ENCODE peak calls at places on chromosomes 16 and 17, in five cellular contexts. P, E, A, S and D are unnamed samples.

GRCh38 chr17:50201226-50201854 is at the start of gene COL1A1:
- DNase-seq in P (peak; percentile 88), E (no peak), A (peak; percentile 42), S (peak; percentile 90), D (no peak)

GRCh38 chr17:63426917-63427308 is 19.2 kb downstream of the CYB561 start:
- DNase-seq in P (no peak), E (no peak), A (no peak), S (no peak), D (no peak)

GRCh38 chr17:43360376-43360738 is 38.4 kb upstream of the ARL4D start:
- DNase-seq in P (peak; percentile 22), E (no peak), A (peak; percentile 47), S (peak; percentile 79), D (peak; percentile 77)

GRCh38 chr16:7437843-7438242 is 105.2 kb downstream of the RBFOX1 start:
- DNase-seq in P (no peak), E (no peak), A (no peak), S (no peak), D (no peak)

GRCh38 chr16:66365588-66365987 is 903 bp upstream of the CDH5 start:
- DNase-seq in P (no peak), E (no peak), A (peak; percentile 39), S (peak; percentile 50), D (no peak)

GRCh38 chr16:56817056-56817455 is 48.0 kb upstream of the SLC12A3 start:
- DNase-seq in P (no peak), E (no peak), A (no peak), S (no peak), D (no peak)

GRCh38 chr17:62870581-62870964 is 62.5 kb upstream of the MARCHF10 start:
- DNase-seq in P (peak; percentile 28), E (no peak), A (no peak), S (no peak), D (no peak)

GRCh38 chr16:72989203-72989991 is 58.5 kb downstream of the ZFHX3 start:
- DNase-seq in P (no peak), E (no peak), A (no peak), S (peak; percentile 93), D (no peak)

GRCh38 chr17:2796164-2797140 is at the start of gene RAP1GAP2:
- DNase-seq in P (peak; percentile 56), E (peak; percentile 37), A (no peak), S (no peak), D (peak; percentile 53)

GRCh38 chr16:85370881-85371651 is 242.1 kb upstream of the GSE1 start:
- DNase-seq in P (no peak), E (no peak), A (no peak), S (peak; percentile 36), D (peak; percentile 76)

GRCh38 chr17:17306181-17306580 is 3.0 kb downstream of the NT5M start:
- DNase-seq in P (no peak), E (no peak), A (no peak), S (no peak), D (no peak)

GRCh38 chr17:29613371-29613837 is 9.3 kb downstream of the CORO6 start:
- DNase-seq in P (peak; percentile 97), E (peak; percentile 92), A (peak; percentile 96), S (peak; percentile 87), D (peak; percentile 87)

GRCh38 chr17:72602517-72603345 is 481.9 kb downstream of the SOX9 start:
- DNase-seq in P (peak; percentile 81), E (no peak), A (no peak), S (peak; percentile 46), D (peak; percentile 62)

GRCh38 chr17:77666480-77666879 is 292.0 kb upstream of the TNRC6C start:
- DNase-seq in P (no peak), E (no peak), A (no peak), S (no peak), D (no peak)

GRCh38 chr17:80364091-80364691 is 50.8 kb upstream of the ENDOV start:
- DNase-seq in P (peak; percentile 82), E (peak; percentile 34), A (no peak), S (peak; percentile 11), D (no peak)

GRCh38 chr16:4696905-4697866 is 3.8 kb downstream of the NUDT16L1 start:
- DNase-seq in P (peak; percentile 61), E (no peak), A (peak; percentile 32), S (no peak), D (no peak)

GRCh38 chr16:58638148-58639036 is 8.8 kb upstream of the CNOT1 start:
- DNase-seq in P (peak; percentile 50), E (no peak), A (peak; percentile 59), S (peak; percentile 87), D (peak; percentile 29)

GRCh38 chr16:86952769-86953168 is 364.4 kb downstream of the C16orf95 start:
- DNase-seq in P (no peak), E (no peak), A (no peak), S (peak; percentile 55), D (no peak)

GRCh38 chr16:51150159-51150893 is 744 bp downstream of the SALL1 start:
- DNase-seq in P (peak; percentile 65), E (no peak), A (no peak), S (no peak), D (no peak)
- H3K4me3 ChIP-seq in P (peak overlapping the region; percentile 90), E (peak overlapping the region; percentile 79), A (no peak overlapping the region), S (peak overlapping the region; percentile 17), D (peak overlapping the region; percentile 36)

DNA sequence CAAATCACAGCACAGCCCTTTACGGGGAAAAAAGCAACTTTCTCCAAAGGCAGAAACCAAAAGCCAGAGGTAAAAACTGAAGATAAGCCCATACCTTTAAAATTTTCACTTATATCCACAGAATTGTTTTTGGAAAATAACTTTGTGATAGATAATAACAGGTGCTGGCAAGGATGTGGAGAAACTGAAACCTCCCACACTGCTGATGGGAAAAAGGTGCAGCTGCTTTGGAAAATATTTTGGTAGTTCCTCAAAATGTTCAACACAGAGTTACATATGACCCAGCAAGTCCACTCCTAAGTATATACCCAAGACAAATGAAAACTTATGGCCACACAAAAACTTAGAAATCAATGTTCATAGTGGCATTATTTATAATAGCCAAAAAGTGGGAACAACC is 12.2 kb downstream of the EFTUD2 start:
- DNase-seq in P (no peak), E (no peak), A (no peak), S (no peak), D (no peak)
- H3K27me3 ChIP-seq in P (no peaks in the 10 kb centered on the region), E (no peaks in the 10 kb centered on the region), A (no peaks in the 10 kb centered on the region), S (no peaks in the 10 kb centered on the region), D (no peaks in the 10 kb centered on the region)

GRCh38 chr16:3173892-3174617 is 13.9 kb upstream of the OR1F1 start:
- DNase-seq in P (peak; percentile 92), E (no peak), A (no peak), S (no peak), D (no peak)

GRCh38 chr16:3168706-3169105 is 19.3 kb upstream of the OR1F1 start:
- DNase-seq in P (no peak), E (no peak), A (no peak), S (no peak), D (no peak)

GRCh38 chr16:3171855-3172593 is 16.0 kb upstream of the OR1F1 start:
- DNase-seq in P (peak; percentile 79), E (no peak), A (no peak), S (no peak), D (no peak)

GRCh38 chr16:3170440-3171180 is 17.4 kb upstream of the OR1F1 start:
- DNase-seq in P (peak; percentile 77), E (no peak), A (no peak), S (no peak), D (no peak)

GRCh38 chr16:3171181-3171854 is 16.7 kb upstream of the OR1F1 start:
- DNase-seq in P (peak; percentile 91), E (no peak), A (no peak), S (no peak), D (no peak)
- H3K4me3 ChIP-seq in P (peak overlapping the region; percentile 58), E (peak overlapping the region; percentile 5), A (no peak overlapping the region), S (no peak overlapping the region), D (peak overlapping the region; percentile 12)

GRCh38 chr16:24954137-24954536 is 61.0 kb downstream of the ARHGAP17 start:
- DNase-seq in P (no peak), E (no peak), A (no peak), S (no peak), D (no peak)
- H3K27me3 ChIP-seq in P (no peaks in the 10 kb centered on the region), E (no peaks in the 10 kb centered on the region), A (no peaks in the 10 kb centered on the region), S (no peaks in the 10 kb centered on the region), D (no peaks in the 10 kb centered on the region)

GRCh38 chr17:76542984-76543383 is 3.1 kb downstream of the PRCD start:
- DNase-seq in P (peak; percentile 44), E (no peak), A (no peak), S (no peak), D (no peak)
- H3K4me3 ChIP-seq in P (no peak overlapping the region), E (peak overlapping the region; percentile 59), A (no peak overlapping the region), S (no peak overlapping the region), D (no peak overlapping the region)

GRCh38 chr17:6713130-6713917 is at the start of gene SLC13A5:
- DNase-seq in P (peak; percentile 97), E (no peak), A (no peak), S (peak; percentile 4), D (no peak)

GRCh38 chr17:6713918-6714271 is 726 bp upstream of the SLC13A5 start:
- DNase-seq in P (no peak), E (no peak), A (no peak), S (no peak), D (no peak)

GRCh38 chr17:6714315-6714874 is 1.2 kb upstream of the SLC13A5 start:
- DNase-seq in P (no peak), E (no peak), A (no peak), S (no peak), D (no peak)

GRCh38 chr17:6712854-6713129 is 377 bp downstream of the SLC13A5 start:
- DNase-seq in P (peak; percentile 73), E (no peak), A (no peak), S (no peak), D (no peak)

DNA sequence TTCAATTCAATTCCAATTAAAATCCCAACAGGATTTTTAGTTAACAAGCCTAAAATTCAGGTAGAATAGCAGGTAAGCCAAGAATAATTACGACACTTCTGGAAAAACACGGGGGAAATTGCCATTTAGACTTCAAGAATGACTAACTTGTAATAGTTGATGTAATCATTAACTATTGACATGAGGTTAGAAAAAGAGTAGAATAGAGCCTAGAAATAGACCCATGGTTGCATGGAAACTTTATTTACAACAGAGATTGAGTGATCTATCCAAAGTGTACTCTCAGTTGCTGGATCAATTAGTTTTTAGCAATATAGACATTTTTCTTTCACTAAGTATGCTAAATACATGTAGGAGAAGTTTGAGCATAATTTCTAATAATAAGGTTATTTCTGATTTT is 3.6 kb upstream of the SLC13A5 start:
- DNase-seq in P (no peak), E (no peak), A (no peak), S (no peak), D (no peak)
- H3K27me3 ChIP-seq in P (peaks cover 22% of the 10 kb centered on the region), E (peaks cover 34% of the 10 kb centered on the region), A (peaks cover 29% of the 10 kb centered on the region), S (peaks cover 21% of the 10 kb centered on the region), D (peaks cover 18% of the 10 kb centered on the region)

DNA sequence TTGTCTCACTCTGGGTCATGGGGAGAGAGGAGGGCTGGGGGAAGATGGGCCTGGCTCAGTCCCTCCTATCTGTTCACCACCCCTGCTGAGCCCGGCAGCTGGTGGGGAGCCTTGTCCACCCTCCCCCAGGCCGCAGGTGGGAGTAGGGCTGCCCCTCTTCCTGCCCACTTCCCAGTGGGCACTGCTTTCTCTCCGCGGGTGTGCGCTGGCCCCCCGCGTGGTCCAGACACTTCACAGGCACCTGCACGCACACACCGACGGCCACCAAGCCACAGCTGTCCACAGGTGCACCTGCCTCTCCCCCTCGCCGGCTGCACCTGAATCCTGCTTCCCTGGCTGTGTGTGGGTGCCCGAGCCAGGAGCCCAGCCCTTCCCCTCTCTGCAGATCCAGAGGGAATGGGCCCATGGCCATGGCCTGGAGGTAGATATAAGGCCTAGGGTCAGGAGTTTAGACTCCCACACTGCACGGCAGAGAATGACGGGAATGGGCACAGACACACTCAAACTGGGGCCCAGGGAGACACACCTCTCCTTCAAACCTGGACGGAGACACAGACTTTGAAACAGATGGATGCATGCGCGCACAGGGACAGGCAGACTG is 2.0 kb downstream of the NHERF2 start:
- DNase-seq in P (no peak), E (no peak), A (peak; percentile 20), S (no peak), D (no peak)
- H3K4me3 ChIP-seq in P (no peak overlapping the region), E (peak overlapping the region; percentile 76), A (no peak overlapping the region), S (no peak overlapping the region), D (no peak overlapping the region)